ENCODE peak calls at places on chromosome 9, in nine cellular contexts. J, T, W, N, H, A, R, E and G are unnamed samples.

GRCh38 chr9:35907732-35908483 is 1.4 kb upstream of the SPAAR start:
- DNase-seq in R (no peak), A (no peak), J (no peak), W (peak), H (peak), E (no peak), T (peak), N (peak), G (peak)

GRCh38 chr9:14066032-14066431 is 247.9 kb downstream of the NFIB start:
- DNase-seq in W (no peak), H (no peak), J (no peak), E (no peak), R (no peak), A (no peak), T (no peak), N (no peak), G (no peak)

GRCh38 chr9:107539427-107540154 is 50.0 kb upstream of the KLF4 start:
- DNase-seq in R (no peak), E (no peak), A (no peak), T (peak), N (no peak), J (no peak), W (no peak), H (no peak), G (no peak)

GRCh38 chr9:132670816-132671371 is 630 bp downstream of the GTF3C4 start:
- DNase-seq in A (no peak), E (peak), H (peak), J (peak), N (peak), T (no peak), W (peak), R (no peak), G (no peak)

GRCh38 chr9:125296843-125297372 is 35.3 kb downstream of the GAPVD1 start:
- DNase-seq in J (no peak), H (peak), W (no peak), R (no peak), T (no peak), N (no peak), A (no peak), E (no peak), G (no peak)

GRCh38 chr9:137138701-137139467 is at the start of gene GRIN1:
- DNase-seq in H (no peak), J (peak), N (peak), W (peak), R (no peak), T (no peak), A (no peak), E (no peak), G (no peak)

GRCh38 chr9:132978451-132979087 is at the start of gene GFI1B:
- DNase-seq in H (no peak), W (no peak), N (no peak), J (no peak), T (no peak), E (no peak), R (no peak), A (no peak), G (no peak)

GRCh38 chr9:121498487-121499176 is 1.0 kb downstream of the GGTA1 start:
- DNase-seq in N (peak), W (peak), H (peak), J (no peak), E (peak), T (peak), A (no peak), R (no peak), G (no peak)

GRCh38 chr9:134063876-134064450 is 3.9 kb downstream of the BRD3 start:
- DNase-seq in R (no peak), E (no peak), N (no peak), W (no peak), T (no peak), J (peak), H (no peak), A (no peak), G (no peak)

GRCh38 chr9:80811003-80811402 is 878.3 kb downstream of the TLE1 start:
- DNase-seq in H (no peak), E (no peak), N (peak), T (no peak), A (no peak), R (no peak), W (no peak), J (no peak), G (no peak)

GRCh38 chr9:91847576-91847975 is 102.5 kb downstream of the ROR2 start:
- DNase-seq in H (no peak), A (no peak), N (peak), J (no peak), R (peak), W (no peak), T (no peak), E (no peak), G (no peak)

GRCh38 chr9:91122755-91123154 is 239.0 kb downstream of the AUH start:
- DNase-seq in H (no peak), J (no peak), W (no peak), A (no peak), T (no peak), N (no peak), E (no peak), R (no peak), G (no peak)

GRCh38 chr9:118439446-118439845 is 735.2 kb downstream of the TLR4 start:
- DNase-seq in R (no peak), W (no peak), E (no peak), A (no peak), H (no peak), N (no peak), J (no peak), T (no peak), G (no peak)

GRCh38 chr9:93813687-93814560 is 141.2 kb downstream of the BARX1 start:
- DNase-seq in T (no peak), H (no peak), W (no peak), A (no peak), J (no peak), E (no peak), R (no peak), N (no peak), G (no peak)

GRCh38 chr9:127336708-127337352 is 60.1 kb upstream of the SLC2A8 start:
- DNase-seq in T (peak), J (no peak), N (peak), W (peak), A (no peak), R (peak), H (peak), E (no peak), G (peak)

GRCh38 chr9:91978739-91979414 is 28.8 kb upstream of the ROR2 start:
- DNase-seq in R (peak), N (peak), A (no peak), E (no peak), W (peak), H (peak), T (no peak), J (no peak), G (no peak)

GRCh38 chr9:125522328-125522725 is 184.7 kb downstream of the MAPKAP1 start:
- DNase-seq in J (no peak), N (peak), A (no peak), E (no peak), R (no peak), H (no peak), W (peak), T (no peak), G (no peak)

GRCh38 chr9:123375725-123376132 is 19.7 kb downstream of the CRB2 start:
- DNase-seq in T (no peak), R (no peak), N (peak), W (peak), H (no peak), E (no peak), A (no peak), J (no peak), G (no peak)

GRCh38 chr9:93011114-93011513 is 47.4 kb upstream of the SUSD3 start:
- DNase-seq in J (no peak), R (no peak), A (no peak), N (no peak), T (no peak), E (no peak), H (no peak), W (no peak), G (no peak)